ENCODE peak calls at places on chromosomes 7 and 10, in five cellular contexts. M is naive thymus-derived CD4-positive, alpha-beta T cell; T is PC-3; Q is dorsolateral prefrontal cortex; P is AG04450. O is an unnamed sample.

GRCh38 chr7:100826546-100827329 is 585 bp downstream of the EPHB4 start:
- DNase-seq in Q (no peak), M (no peak), T (no peak), P (no peak), O (no peak)

GRCh38 chr10:96292971-96293909 is 11.0 kb upstream of the DNTT start:
- DNase-seq in P (peak), T (peak), Q (no peak), M (no peak), O (no peak)

GRCh38 chr7:29991937-29992336 is 2.3 kb upstream of the SCRN1 start:
- DNase-seq in P (no peak), T (no peak), M (no peak), Q (no peak), O (no peak)

GRCh38 chr7:101644879-101645278 is 15.8 kb upstream of the MYL10 start:
- DNase-seq in T (peak), P (no peak), M (no peak), Q (no peak), O (no peak)

GRCh38 chr7:92645531-92646061 is 55.4 kb upstream of the FAM133B start:
- DNase-seq in P (no peak), Q (no peak), M (no peak), T (peak), O (no peak)

GRCh38 chr10:50558368-50558767 is 65.4 kb downstream of the SGMS1 start:
- DNase-seq in M (no peak), Q (no peak), T (no peak), P (no peak), O (no peak)

GRCh38 chr10:112280205-112280921 is 2.8 kb upstream of the TECTB start:
- DNase-seq in T (peak), M (no peak), P (no peak), Q (no peak), O (no peak)

GRCh38 chr10:50033481-50033880 is 34.3 kb upstream of the WASHC2A start:
- DNase-seq in P (peak), Q (no peak), T (no peak), M (no peak), O (no peak)

GRCh38 chr7:124783271-124783670 is 17.7 kb upstream of the GPR37 start:
- DNase-seq in M (no peak), P (no peak), T (no peak), Q (no peak), O (no peak)

GRCh38 chr10:122435212-122435827 is 19.1 kb upstream of the ARMS2 start:
- DNase-seq in P (no peak), Q (no peak), T (peak), M (no peak), O (no peak)

GRCh38 chr7:32025381-32026075 is 44.7 kb downstream of the PDE1C start:
- DNase-seq in T (no peak), M (no peak), Q (no peak), P (no peak), O (no peak)

GRCh38 chr7:36749282-36749960 is 25.1 kb upstream of the AOAH start:
- DNase-seq in M (no peak), T (no peak), P (no peak), Q (no peak), O (no peak)

GRCh38 chr10:121096617-121097431 is 245.7 kb downstream of the WDR11 start:
- DNase-seq in Q (no peak), T (no peak), M (no peak), P (no peak), O (no peak)

GRCh38 chr10:131178956-131179355 is 132.6 kb downstream of the TCERG1L start:
- DNase-seq in Q (peak), P (no peak), M (no peak), T (no peak), O (no peak)

DNA sequence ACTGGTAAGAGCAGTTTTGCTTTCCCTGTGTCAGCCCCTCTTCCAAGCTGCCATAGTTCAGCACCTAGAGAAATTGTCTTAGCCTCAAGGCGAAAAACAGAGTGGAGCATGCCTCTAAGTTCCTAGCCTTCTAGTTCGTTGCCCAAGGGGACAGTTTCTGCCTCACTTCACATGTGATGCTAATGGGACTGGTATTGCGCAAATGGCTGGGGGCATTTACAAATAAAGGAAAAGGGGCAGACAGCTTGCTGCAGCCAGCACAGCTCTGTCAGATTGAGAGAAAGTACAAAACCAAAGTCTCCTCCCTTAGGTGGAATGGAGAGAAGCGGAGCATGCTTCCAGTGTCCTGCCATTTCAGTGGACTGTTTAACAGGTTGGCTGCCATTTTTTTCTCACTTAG is 567.7 kb downstream of the ETV1 start:
- DNase-seq in T (no peak), M (no peak), Q (no peak), P (no peak), O (no peak)
- H3K27ac ChIP-seq in T (no peak), M (no peak), Q (no peak), P (no peak), O (no peak)

DNA sequence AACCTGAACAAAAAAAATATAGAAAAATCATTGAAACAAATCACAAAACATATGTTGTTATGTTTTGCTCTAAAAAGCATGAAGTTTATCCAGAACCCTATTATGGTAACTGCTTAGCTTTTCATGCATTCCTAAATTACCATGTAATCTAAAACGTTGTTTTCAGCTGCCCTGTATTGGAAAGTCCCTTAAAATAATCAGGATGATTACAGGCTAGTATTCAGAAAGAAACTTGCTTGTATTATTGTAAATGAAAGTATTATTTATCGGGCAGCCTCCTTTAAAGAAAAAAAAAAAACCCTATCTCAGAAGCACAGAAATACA is 65.6 kb upstream of the ARID5B start:
- DNase-seq in P (no peak), M (no peak), Q (no peak), T (no peak), O (no peak)
- H3K27ac ChIP-seq in P (no peak), M (no peak), Q (no peak), T (peak), O (no peak)

GRCh38 chr7:24229481-24230226 is 54.3 kb upstream of the NPY start:
- DNase-seq in T (no peak), P (no peak), Q (no peak), M (no peak), O (no peak)

GRCh38 chr7:24221500-24221899 is 62.5 kb upstream of the NPY start:
- DNase-seq in T (no peak), P (no peak), Q (no peak), M (no peak), O (no peak)

GRCh38 chr7:24227603-24228359 is 56.2 kb upstream of the NPY start:
- DNase-seq in P (no peak), T (no peak), Q (no peak), M (peak), O (no peak)

DNA sequence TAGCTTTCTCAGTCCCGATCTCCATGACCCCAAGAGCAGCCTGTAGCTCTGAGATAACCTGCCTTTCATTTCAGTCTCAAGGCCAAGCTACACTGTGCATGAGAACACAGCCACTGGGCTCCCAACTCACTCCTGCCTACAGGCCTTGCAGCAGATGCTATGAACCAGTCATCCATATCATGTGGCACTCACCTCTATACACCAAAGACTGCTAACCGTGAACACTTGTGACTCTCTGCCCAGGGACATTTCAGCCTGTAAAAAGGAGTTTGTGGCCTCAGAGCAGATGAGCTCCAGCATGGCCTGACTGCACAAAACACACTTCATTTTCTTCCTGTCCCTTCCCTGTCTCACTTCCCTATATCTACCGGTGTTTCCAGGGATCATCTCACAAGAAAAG is 56.9 kb upstream of the NPY start:
- DNase-seq in P (no peak), M (no peak), Q (no peak), T (no peak), O (no peak)
- H3K27ac ChIP-seq in P (no peak), M (no peak), Q (no peak), T (no peak), O (no peak)

GRCh38 chr7:14552060-14552459 is 350.5 kb downstream of the DGKB start:
- DNase-seq in M (no peak), T (no peak), P (no peak), Q (no peak), O (no peak)

GRCh38 chr7:14551326-14551725 is 351.2 kb downstream of the DGKB start:
- DNase-seq in T (no peak), M (no peak), P (no peak), Q (no peak), O (no peak)
- H3K27ac ChIP-seq in T (no peak), M (no peak), P (no peak), Q (no peak), O (no peak)

DNA sequence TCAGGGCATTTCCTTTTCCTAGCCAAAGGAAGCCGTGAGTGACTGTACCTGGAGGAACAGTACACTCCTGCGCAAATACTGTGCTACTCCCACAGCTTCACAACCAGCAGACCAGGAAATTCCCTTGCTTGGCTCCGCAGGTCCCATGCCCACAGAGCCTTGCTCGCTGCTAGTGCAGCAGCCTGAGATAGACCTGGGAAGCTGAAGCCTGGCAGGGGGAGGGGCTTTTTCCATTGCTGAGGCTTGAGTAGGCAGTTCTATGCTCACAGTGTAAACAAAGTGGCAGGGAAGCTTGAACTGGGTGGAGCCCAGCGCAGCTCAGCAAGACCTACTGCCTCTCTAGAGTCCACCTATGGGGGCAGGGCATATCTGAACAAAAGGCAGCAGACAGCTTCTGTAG is 291.2 kb downstream of the HGF start:
- DNase-seq in T (peak), P (no peak), M (no peak), Q (no peak), O (peak)
- H3K27ac ChIP-seq in T (no peak), P (no peak), M (no peak), Q (no peak), O (no peak)

GRCh38 chr10:17226891-17227303 is 1.1 kb upstream of the VIM start:
- DNase-seq in T (no peak), M (no peak), P (no peak), Q (no peak), O (no peak)
- H3K27ac ChIP-seq in T (peak), M (peak), P (no peak), Q (no peak), O (peak)

GRCh38 chr10:129477051-129477450 is 10.0 kb downstream of the MGMT start:
- DNase-seq in M (no peak), Q (no peak), T (no peak), P (no peak), O (no peak)
- H3K27ac ChIP-seq in M (no peak), Q (no peak), T (no peak), P (no peak), O (no peak)

DNA sequence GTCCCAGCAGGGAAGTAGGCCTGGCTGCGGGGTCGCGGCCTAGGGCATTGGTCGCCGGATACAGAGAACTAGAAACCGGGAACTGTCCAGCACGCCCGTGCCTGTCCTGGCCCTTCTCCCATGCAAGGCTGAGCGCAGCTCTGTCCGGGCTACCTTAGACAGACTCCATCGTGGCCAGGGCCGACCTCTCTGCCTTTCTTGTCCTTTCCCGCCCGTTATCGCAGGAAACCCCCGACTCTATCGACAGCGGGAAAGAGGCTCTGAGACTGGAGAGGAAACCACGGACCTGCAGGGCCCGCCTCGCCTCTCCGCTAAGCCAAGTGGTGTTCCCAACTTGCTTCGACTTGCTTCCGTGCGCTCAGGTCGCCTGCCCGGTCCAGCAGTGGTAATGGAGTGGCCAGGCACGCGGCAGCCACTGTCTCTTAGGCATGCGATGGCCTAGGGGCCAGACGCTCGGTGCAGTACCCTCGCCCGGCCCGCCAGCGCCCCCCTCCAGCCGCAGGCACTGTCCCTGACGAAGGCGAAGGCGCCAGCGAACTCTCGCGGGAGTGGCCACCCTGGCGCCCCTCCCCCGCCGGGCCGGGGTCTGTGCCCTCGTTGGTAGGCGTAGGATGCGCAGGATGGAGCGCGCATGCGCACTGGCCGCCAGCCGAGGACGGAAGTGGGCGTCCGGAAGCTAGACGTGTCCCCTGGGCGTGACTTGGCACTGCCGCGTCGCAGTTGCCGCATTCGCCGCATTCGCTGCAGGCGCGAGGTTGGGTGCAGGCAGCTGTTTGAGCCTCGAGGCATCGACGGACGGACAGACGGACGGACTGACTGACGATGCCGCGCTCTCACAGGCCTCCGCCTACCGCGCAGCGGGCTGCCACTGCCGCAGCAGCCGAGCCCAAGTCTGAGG is 54.4 kb downstream of the MCMBP start:
- DNase-seq in P (peak), Q (peak), M (no peak), T (no peak), O (peak)
- H3K27ac ChIP-seq in P (no peak), Q (no peak), M (no peak), T (no peak), O (no peak)

DNA sequence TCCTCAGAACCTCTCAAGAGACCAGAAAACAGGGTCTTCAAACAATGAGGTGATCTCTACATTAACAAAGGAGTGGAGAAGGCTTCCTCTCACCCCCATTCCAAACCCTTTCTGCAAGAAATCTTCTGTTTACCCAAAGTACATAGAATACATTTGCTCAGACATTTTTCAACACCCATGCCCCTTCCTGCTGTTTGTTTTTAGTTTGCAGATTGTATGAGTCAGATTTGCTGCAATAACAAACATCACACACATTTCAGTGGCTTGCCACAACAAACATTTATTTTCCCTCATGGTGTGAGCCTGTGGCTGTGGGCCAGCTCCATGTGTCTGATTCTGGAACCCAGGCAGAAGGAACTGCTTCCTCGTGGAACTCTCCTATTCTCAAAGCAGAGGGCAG is 68.2 kb upstream of the BAIAP2L1 start:
- DNase-seq in M (no peak), Q (no peak), P (no peak), T (peak), O (no peak)
- H3K27ac ChIP-seq in M (no peak), Q (no peak), P (no peak), T (no peak), O (no peak)